ENCODE peak calls at places on chromosome 17, in four cellular contexts. D is K562, A is HepG2, P is HCT116. C is an unnamed sample.

GRCh38 chr17:27488263-27488662 is 32.0 kb downstream of the KSR1 start:
- DNase-seq in D (no peak), A (no peak), P (no peak), C (no peak)

GRCh38 chr17:11300738-11301137 is 59.7 kb downstream of the SHISA6 start:
- DNase-seq in D (no peak), A (no peak), P (no peak), C (no peak)

GRCh38 chr17:46191332-46192210 is 1.7 kb downstream of the KANSL1 start:
- DNase-seq in D (peak; percentile 52), A (peak; percentile 58), P (no peak), C (no peak)

GRCh38 chr17:36017799-36018198 is at the start of gene CCL23:
- DNase-seq in D (no peak), A (no peak), P (no peak), C (no peak)

GRCh38 chr17:65537845-65538678 is 23.4 kb downstream of the AXIN2 start:
- DNase-seq in D (peak; percentile 81), A (no peak), P (no peak), C (no peak)

GRCh38 chr17:3512512-3513171 is 36.8 kb downstream of the ASPA start:
- DNase-seq in D (no peak), A (no peak), P (no peak), C (no peak)

GRCh38 chr17:76082326-76083251 is 3.6 kb downstream of the ZACN start:
- DNase-seq in D (no peak), A (no peak), P (no peak), C (no peak)

GRCh38 chr17:33463887-33464286 is 170.8 kb upstream of the ASIC2 start:
- DNase-seq in D (no peak), A (no peak), P (no peak), C (no peak)

GRCh38 chr17:82602986-82603385 is 45.3 kb downstream of the WDR45B start:
- DNase-seq in D (no peak), A (no peak), P (no peak), C (no peak)

GRCh38 chr17:80892900-80893603 is 98.6 kb upstream of the CHMP6 start:
- DNase-seq in D (no peak), A (no peak), P (peak; percentile 53), C (no peak)

GRCh38 chr17:33908363-33909064 is 346.6 kb upstream of the CCL2 start:
- DNase-seq in D (peak; percentile 78), A (no peak), P (no peak), C (no peak)

GRCh38 chr17:75691371-75692290 is 24.5 kb downstream of the SAP30BP start:
- DNase-seq in D (no peak), A (no peak), P (no peak), C (no peak)

DNA sequence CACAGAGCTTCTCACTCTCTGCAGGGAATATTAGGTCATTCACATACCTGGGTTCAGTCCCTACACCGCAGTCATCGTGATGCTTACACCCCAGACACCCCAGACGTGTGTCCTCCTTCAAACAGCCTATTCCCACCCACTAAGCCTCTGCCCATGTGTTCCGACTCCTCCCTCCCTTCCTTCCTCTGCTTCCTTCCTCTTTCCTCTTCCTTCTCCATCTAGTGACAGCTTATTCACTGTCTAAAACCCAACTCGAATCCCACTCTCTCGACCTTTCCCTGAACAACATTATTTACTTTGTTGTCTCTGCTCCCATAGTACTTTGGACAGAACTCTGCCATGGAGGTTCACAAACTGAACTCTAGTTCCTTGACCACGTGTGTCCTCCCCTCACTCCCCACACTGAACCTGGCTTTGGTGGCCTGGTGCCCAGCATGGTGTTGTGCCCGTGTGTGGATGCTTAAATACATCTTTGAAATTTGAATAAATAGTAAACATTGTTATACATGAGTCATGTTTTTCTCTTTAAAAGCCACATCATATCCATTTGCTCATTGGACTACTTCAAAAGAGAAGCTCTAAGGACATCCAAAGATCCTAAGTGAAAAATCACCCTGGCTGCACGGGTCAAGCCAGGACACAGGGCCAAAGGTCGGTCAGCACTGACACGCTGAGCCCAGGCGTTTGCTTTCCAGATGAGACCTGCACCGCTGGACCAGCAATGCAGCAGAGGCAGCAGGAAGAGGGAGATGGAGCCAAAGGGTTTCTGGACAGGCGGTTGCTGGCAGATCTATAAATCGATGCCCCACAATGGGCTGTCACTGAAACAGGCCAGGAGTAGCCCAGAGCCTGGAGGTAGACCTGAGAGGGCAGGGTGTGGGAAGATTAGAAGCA is 14.1 kb upstream of the G6PC1 start:
- DNase-seq in D (no peak), A (peak; percentile 72), P (no peak), C (no peak)
- TF ChIP-seq TCF7L2 in D (no peak), A (no peak), P (no peak), C (no peak)

DNA sequence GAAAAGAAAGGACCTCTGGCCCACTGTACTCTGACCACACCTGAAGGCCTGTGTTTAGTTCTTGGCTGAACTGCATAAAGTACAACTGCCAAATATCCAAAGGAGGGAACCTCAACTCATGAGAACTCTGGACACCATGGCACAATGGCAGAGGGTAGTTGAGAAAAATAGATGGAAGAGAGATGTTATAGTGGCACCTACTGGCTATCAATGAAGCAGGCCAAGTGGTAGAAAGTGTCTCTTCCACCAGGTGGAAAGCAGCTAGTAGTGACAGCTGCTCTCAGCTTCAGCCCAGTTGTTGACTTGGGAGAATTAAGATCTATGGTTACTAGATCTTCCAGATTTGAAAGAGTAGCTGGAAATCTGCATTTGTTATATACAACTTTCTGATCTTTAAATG is 3.2 kb downstream of the MED31 start:
- DNase-seq in D (no peak), A (peak; percentile 41), P (no peak), C (no peak)
- TF ChIP-seq REST in D (no peak), A (no peak), P (no peak), C (no peak)

GRCh38 chr17:64503821-64504768 is 2.0 kb downstream of the DDX5 start:
- DNase-seq in D (no peak), A (no peak), P (no peak), C (no peak)

GRCh38 chr17:64502021-64502420 is 4.1 kb downstream of the DDX5 start:
- DNase-seq in D (no peak), A (no peak), P (no peak), C (no peak)

GRCh38 chr17:64504769-64505319 is 1.2 kb downstream of the DDX5 start:
- DNase-seq in D (no peak), A (peak; percentile 42), P (no peak), C (no peak)

GRCh38 chr17:64502809-64503208 is 3.3 kb downstream of the DDX5 start:
- DNase-seq in D (no peak), A (no peak), P (no peak), C (no peak)

GRCh38 chr17:64503341-64503740 is 2.7 kb downstream of the DDX5 start:
- DNase-seq in D (no peak), A (no peak), P (no peak), C (no peak)
- H3K36me3 ChIP-seq in D (peaks cover 77% of the 10 kb centered on the region), A (peaks cover 26% of the 10 kb centered on the region), P (peaks cover 64% of the 10 kb centered on the region), C (peaks cover 83% of the 10 kb centered on the region)

GRCh38 chr17:78316867-78317816 is 42.7 kb downstream of the SOCS3 start:
- DNase-seq in D (peak; percentile 72), A (peak; percentile 66), P (no peak), C (no peak)

GRCh38 chr17:78315355-78316114 is 44.3 kb downstream of the SOCS3 start:
- DNase-seq in D (peak; percentile 96), A (peak; percentile 45), P (peak; percentile 88), C (peak; percentile 59)

GRCh38 chr17:78316115-78316866 is 43.6 kb downstream of the SOCS3 start:
- DNase-seq in D (peak; percentile 63), A (no peak), P (no peak), C (no peak)

GRCh38 chr17:78313735-78314648 is 45.9 kb downstream of the SOCS3 start:
- DNase-seq in D (peak; percentile 95), A (peak; percentile 57), P (peak; percentile 92), C (no peak)

DNA sequence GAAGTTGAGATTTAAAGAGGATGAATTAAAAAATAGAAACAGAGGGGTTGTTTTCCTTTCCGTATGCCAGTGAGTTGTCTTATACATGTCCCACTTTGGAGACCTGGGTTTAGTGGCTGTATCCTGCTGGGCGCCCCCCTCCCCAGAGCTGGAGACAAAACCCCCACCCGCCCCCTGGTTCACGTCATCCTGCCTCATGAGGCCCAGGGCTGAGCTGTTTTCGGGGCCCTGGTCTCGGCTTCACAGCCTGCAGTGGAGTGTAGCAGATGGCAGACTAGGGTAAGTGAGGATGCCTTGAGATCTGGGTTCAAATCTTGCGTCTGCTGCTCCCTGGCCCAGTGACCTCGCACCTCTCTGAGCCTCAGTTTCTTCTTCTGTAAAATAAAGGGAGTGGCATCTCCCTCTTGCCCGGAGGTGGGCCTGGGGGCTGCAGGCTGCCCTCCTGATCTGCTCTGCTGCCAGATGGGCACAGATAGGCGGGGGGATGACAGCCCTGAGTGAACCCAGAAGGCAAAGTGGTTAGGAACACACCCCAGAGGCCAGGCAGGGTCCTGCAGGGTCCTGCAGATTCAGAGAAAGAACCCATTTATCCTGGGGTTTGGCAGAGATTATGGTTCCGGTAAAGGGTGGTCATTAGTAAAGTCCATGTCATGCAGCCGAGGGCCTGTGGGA is 45.1 kb downstream of the SOCS3 start:
- DNase-seq in D (peak; percentile 44), A (no peak), P (no peak), C (no peak)
- TF ChIP-seq TCF7L2 in D (no peak), A (no peak), P (no peak), C (no peak)

GRCh38 chr17:61335845-61336655 is 63.6 kb upstream of the TBX2 start:
- DNase-seq in D (no peak), A (peak; percentile 99), P (no peak), C (no peak)
- TF ChIP-seq REST in D (no peak), A (peak; percentile 74), P (no peak), C (no peak)

DNA sequence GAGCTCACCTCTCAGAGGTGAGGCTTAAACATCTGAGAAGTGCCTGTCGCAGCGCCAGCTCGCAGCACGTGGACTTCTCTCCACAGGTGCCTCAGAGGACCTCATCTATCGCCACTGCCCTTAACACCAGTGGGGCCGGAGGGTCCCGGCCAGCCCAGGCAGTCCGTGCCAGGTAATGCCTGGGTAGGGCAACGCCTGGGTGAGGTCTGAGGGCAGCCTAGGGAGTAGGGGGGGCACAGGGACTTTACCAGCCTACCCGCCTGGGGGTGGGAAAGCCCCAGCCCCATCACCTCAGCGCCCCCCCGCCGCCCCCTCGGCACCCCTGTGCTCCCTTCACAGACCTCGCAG is 7.3 kb upstream of the C17orf107 start:
- DNase-seq in D (no peak), A (no peak), P (no peak), C (no peak)
- H3K36me3 ChIP-seq in D (peaks cover 81% of the 10 kb centered on the region), A (peaks cover 34% of the 10 kb centered on the region), P (peaks cover 34% of the 10 kb centered on the region), C (peaks cover 4% of the 10 kb centered on the region)